ENCODE peak calls at places on chromosomes 3 and 15, in five cellular contexts. N, O, P, D and W are unnamed samples.

GRCh38 chr3:187914231-187914630 is 169.0 kb upstream of the BCL6 start:
- DNase-seq in O (no peak), N (no peak), P (peak; percentile 70), D (no peak), W (no peak)

GRCh38 chr3:78751266-78751665 is 1016.5 kb downstream of the ROBO1 start:
- DNase-seq in O (no peak), N (no peak), P (no peak), D (no peak), W (no peak)

GRCh38 chr3:55165278-55165677 is 237.4 kb upstream of the LRTM1 start:
- DNase-seq in N (no peak), P (no peak), O (no peak), D (peak; percentile 43), W (no peak)

GRCh38 chr3:112124901-112125607 is 8.0 kb downstream of the GCSAM start:
- DNase-seq in O (no peak), D (no peak), N (no peak), P (no peak), W (no peak)

GRCh38 chr3:29334652-29335189 is 53.9 kb downstream of the RBMS3 start:
- DNase-seq in D (no peak), P (no peak), O (no peak), N (no peak), W (no peak)

GRCh38 chr15:48389701-48390143 is 58.5 kb downstream of the DUT start:
- DNase-seq in O (no peak), N (no peak), P (no peak), D (peak; percentile 75), W (no peak)

GRCh38 chr15:81653259-81653658 is 279.2 kb upstream of the TMC3 start:
- DNase-seq in N (no peak), O (no peak), P (no peak), D (no peak), W (no peak)

GRCh38 chr15:78351539-78351938 is 11.4 kb downstream of the CRABP1 start:
- DNase-seq in P (no peak), O (no peak), N (no peak), D (no peak), W (no peak)

GRCh38 chr3:13673207-13673606 is 124.3 kb downstream of the FBLN2 start:
- DNase-seq in D (no peak), N (no peak), P (no peak), O (no peak), W (no peak)

GRCh38 chr3:40192628-40193027 is 116.9 kb upstream of the EIF1B start:
- DNase-seq in O (no peak), P (no peak), D (no peak), N (no peak), W (no peak)

GRCh38 chr3:123971416-123971815 is 10.4 kb upstream of the CCDC14 start:
- DNase-seq in O (no peak), D (peak; percentile 25), N (no peak), P (no peak), W (no peak)

GRCh38 chr3:52848617-52849016 is 13.8 kb upstream of the MUSTN1 start:
- DNase-seq in P (peak; percentile 90), D (peak; percentile 41), O (no peak), N (no peak), W (no peak)

GRCh38 chr3:133964547-133964946 is 65.2 kb downstream of the SLCO2A1 start:
- DNase-seq in D (no peak), P (no peak), O (no peak), N (no peak), W (no peak)

GRCh38 chr3:192122832-192123594 is 604.3 kb downstream of the FGF12 start:
- DNase-seq in N (no peak), D (no peak), P (no peak), O (no peak), W (no peak)

GRCh38 chr3:36792342-36792741 is 28.0 kb upstream of the DCLK3 start:
- DNase-seq in O (no peak), D (no peak), P (no peak), N (no peak), W (no peak)

GRCh38 chr3:149199474-149199873 is 22.2 kb downstream of the CP start:
- DNase-seq in N (no peak), D (peak; percentile 61), O (no peak), P (no peak), W (no peak)

GRCh38 chr15:44194397-44195150 is 497 bp downstream of the FRMD5 start:
- DNase-seq in N (peak; percentile 6), P (no peak), D (peak; percentile 65), O (peak; percentile 65), W (no peak)

DNA sequence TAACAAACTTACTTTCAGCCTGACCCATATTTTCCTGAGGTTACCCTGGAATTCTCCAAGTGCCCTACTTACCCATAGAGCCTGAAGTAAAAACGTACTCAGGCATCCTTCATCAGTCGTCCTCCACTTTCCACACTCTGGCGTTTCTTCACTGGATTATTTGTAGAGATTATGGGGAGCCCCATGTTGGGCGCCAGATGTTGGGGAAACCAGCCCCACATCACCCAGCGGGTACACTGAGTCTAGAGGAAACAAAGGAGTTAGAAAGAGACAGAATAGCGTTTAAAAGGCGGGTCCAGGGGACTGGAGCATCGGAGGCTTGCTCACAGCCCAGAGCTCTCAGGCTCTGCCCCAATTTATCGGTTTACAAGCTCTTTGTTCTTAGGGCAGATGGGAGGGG is 9.7 kb upstream of the SLC28A2 start:
- DNase-seq in O (no peak), D (no peak), N (no peak), P (no peak), W (no peak)
- H3K9me3 ChIP-seq in O (no peaks in the 10 kb centered on the region), D (peaks cover 54% of the 10 kb centered on the region), N (peaks cover 31% of the 10 kb centered on the region), P (no peaks in the 10 kb centered on the region), W (no peaks in the 10 kb centered on the region)

DNA sequence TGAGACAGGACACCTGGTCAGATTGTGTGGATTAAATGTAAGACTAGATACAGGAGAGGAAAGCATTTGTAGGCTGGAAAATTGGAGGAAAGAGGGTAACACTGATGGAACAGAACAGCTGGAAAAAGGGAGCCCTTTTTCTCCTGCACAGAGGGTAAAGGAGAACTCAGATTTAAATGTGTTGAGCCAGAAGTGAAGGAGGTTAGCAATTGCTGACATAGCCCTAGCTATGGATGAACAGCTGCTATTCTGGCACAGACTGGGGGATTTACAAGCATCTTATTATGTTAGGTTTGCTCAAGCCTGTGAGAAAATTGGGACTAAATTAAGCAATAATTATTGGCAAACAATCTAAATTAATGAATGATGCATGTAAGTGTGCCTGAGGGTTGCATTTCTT is 40.5 kb upstream of the PRR20G start:
- DNase-seq in O (no peak), P (no peak), N (no peak), D (no peak), W (no peak)
- H3K9me3 ChIP-seq in O (no peaks in the 10 kb centered on the region), P (no peaks in the 10 kb centered on the region), N (peaks cover 15% of the 10 kb centered on the region), D (peaks cover 38% of the 10 kb centered on the region), W (no peaks in the 10 kb centered on the region)

DNA sequence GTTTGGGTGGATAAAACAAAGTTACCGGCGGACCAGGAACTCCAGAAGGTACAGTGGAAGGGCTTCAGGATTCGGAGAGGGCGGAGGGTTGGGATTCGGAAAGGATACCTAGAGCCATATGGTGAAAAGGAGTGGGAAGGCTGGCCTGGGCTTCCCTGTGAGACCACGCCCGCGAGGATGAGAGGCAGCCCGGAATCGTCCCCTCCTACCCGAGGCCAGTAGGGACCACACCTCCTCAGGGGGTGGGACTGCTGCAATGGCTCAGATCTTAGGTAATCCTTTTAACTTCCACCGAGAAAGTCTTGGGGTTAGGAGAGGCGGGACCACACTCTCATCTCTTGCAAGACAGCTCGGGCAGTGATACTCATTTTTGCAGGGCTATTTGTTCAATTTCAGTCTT is 511.3 kb downstream of the OCA2 start:
- DNase-seq in D (no peak), O (no peak), N (no peak), P (no peak), W (no peak)
- H3K9me3 ChIP-seq in D (no peaks in the 10 kb centered on the region), O (no peaks in the 10 kb centered on the region), N (no peaks in the 10 kb centered on the region), P (no peaks in the 10 kb centered on the region), W (no peaks in the 10 kb centered on the region)

DNA sequence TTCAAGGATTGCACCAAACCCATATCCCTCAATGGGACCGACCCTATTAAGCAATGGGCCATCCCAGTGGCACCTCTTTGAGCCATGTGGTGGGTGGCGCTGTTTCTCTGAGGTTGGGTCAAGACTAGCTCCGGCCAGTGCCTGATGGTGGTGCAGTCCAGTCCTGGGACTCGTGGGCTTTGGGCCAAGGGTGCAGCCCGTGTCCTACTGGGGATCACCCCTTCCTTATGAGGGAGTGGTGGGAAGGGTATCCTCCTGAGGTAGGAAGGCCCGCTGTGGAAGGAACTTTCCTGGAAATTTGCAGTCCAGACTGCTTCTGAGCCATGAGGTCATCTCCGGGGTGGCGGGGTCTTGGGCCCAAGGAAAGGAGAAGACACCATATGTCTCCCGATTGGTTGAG is 231.6 kb downstream of the SNRPN start:
- DNase-seq in P (no peak), O (peak; percentile 45), D (no peak), N (no peak), W (no peak)
- H3K9me3 ChIP-seq in P (no peaks in the 10 kb centered on the region), O (no peaks in the 10 kb centered on the region), D (no peaks in the 10 kb centered on the region), N (no peaks in the 10 kb centered on the region), W (no peaks in the 10 kb centered on the region)

DNA sequence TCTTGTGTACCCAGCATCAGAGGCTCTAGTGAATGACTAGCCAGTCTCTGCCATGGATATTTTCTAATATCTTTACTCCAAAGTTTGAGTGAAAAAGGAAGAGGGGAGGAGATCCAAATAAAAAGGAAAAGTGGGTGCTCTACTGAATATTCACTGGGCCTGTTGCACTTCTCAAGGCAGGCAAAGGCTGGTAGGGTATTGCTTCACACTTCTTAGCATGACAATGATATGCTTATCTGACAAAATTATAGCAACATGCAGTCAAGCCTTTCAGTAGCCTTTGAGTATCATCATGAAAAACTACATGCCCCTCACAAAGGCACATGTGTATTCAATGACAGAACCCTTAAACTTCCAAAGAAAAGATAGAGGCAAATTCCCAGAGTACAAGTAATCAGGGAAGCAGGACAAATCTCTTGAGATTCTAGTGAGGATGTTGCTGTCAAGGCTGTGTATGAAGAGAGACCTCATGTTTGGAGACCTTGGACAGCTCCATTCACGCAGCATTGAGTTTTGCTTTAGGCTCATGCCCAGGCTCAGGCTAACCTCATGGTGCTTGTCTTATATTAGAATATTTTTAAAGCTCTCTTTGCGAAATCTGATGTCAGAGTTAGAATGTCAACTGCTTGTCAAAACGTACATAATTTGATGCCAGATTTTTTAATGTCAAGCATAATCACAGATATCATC is 506.9 kb downstream of the OCA2 start:
- DNase-seq in O (no peak), D (no peak), P (no peak), N (no peak), W (no peak)
- H3K9me3 ChIP-seq in O (no peaks in the 10 kb centered on the region), D (no peaks in the 10 kb centered on the region), P (no peaks in the 10 kb centered on the region), N (no peaks in the 10 kb centered on the region), W (no peaks in the 10 kb centered on the region)

GRCh38 chr15:25188051-25188450 is 233.3 kb downstream of the SNRPN start:
- DNase-seq in P (no peak), O (peak; percentile 53), N (no peak), D (no peak), W (peak; percentile 15)
- H3K9me3 ChIP-seq in P (no peaks in the 10 kb centered on the region), O (no peaks in the 10 kb centered on the region), N (no peaks in the 10 kb centered on the region), D (no peaks in the 10 kb centered on the region), W (no peaks in the 10 kb centered on the region)

DNA sequence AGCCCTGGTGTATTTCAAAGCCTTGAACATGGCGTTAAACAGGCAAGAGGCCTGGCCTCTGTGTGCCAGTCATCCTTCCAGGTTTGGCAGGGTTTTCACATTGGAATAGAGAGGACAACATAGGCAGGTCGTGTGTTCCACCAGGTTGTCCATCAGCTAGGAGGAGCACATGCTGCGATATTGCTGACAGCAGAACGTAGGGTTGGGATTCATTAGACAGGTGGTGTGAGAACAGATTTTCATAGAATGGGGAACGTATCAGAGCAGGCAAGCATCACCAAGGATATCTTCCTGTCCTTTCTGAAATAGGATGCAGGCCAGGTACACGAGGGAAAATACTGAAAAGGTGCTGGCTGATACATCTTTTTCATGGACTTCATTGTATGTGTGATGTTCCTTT is 26.4 kb downstream of the MINAR1 start:
- DNase-seq in D (no peak), N (no peak), O (no peak), P (no peak), W (no peak)
- H3K9me3 ChIP-seq in D (no peaks in the 10 kb centered on the region), N (no peaks in the 10 kb centered on the region), O (no peaks in the 10 kb centered on the region), P (no peaks in the 10 kb centered on the region), W (no peaks in the 10 kb centered on the region)